ENCODE peak calls at places on chromosomes 7 and 10, in ten cellular contexts. Y is right atrium auricular region, G is left ventricle myocardium inferior, A is thoracic aorta, R is pancreas, C is thyroid gland, M is endodermal cell, E is heart right ventricle, B is SK-N-SH, N is OCI-LY7. I is an unnamed sample.
A peak's percentile ranks its signal among the peaks of the same experiment; 100 is the strongest.

GRCh38 chr10:86953747-86954680 is 3.4 kb downstream of the MMRN2 start:
- DNase-seq in Y (no peak), G (peak; percentile 77), A (peak; percentile 36), R (peak; percentile 44), C (peak; percentile 47), M (peak; percentile 95), E (peak; percentile 73), B (no peak), N (no peak), I (peak; percentile 85)

GRCh38 chr7:74514131-74514591 is 60.5 kb downstream of the GTF2IRD1 start:
- DNase-seq in Y (no peak), G (peak; percentile 29), A (no peak), R (no peak), C (no peak), M (no peak), E (no peak), B (peak; percentile 68), N (no peak), I (peak; percentile 79)

GRCh38 chr7:6136475-6136874 is 105.3 kb downstream of the ANKRD61 start:
- DNase-seq in Y (no peak), G (no peak), A (no peak), R (no peak), C (no peak), M (no peak), E (no peak), B (no peak), N (no peak), I (no peak)

GRCh38 chr10:125547010-125547650 is 135.8 kb downstream of the TEX36 start:
- DNase-seq in Y (no peak), G (no peak), A (no peak), R (no peak), C (no peak), M (no peak), E (no peak), B (no peak), N (no peak), I (no peak)

GRCh38 chr10:112553315-112553714 is 106.3 kb downstream of the VTI1A start:
- DNase-seq in Y (no peak), G (no peak), A (no peak), R (no peak), C (no peak), M (no peak), E (no peak), B (no peak), N (no peak), I (no peak)

GRCh38 chr7:71633571-71634008 is 501.6 kb downstream of the GALNT17 start:
- DNase-seq in Y (no peak), G (no peak), A (no peak), R (no peak), C (peak; percentile 65), M (peak; percentile 79), E (no peak), B (no peak), N (no peak), I (peak; percentile 63)

GRCh38 chr7:153224890-153225289 is 465.3 kb downstream of the ACTR3B start:
- DNase-seq in Y (no peak), G (no peak), A (no peak), R (no peak), C (no peak), M (no peak), E (no peak), B (no peak), N (no peak), I (no peak)

GRCh38 chr7:40698214-40698920 is 563.6 kb downstream of the SUGCT start:
- DNase-seq in Y (no peak), G (no peak), A (no peak), R (no peak), C (no peak), M (no peak), E (no peak), B (no peak), N (no peak), I (no peak)

GRCh38 chr10:4198216-4198615 is 413.2 kb upstream of the KLF6 start:
- DNase-seq in Y (no peak), G (no peak), A (no peak), R (no peak), C (no peak), M (no peak), E (no peak), B (no peak), N (no peak), I (no peak)

GRCh38 chr10:112139176-112139575 is 44.4 kb downstream of the GPAM start:
- DNase-seq in Y (peak; percentile 30), G (no peak), A (no peak), R (no peak), C (no peak), M (no peak), E (no peak), B (no peak), N (no peak), I (no peak)

GRCh38 chr10:80455461-80456345 is 1.6 kb downstream of the TSPAN14 start:
- DNase-seq in Y (no peak), G (no peak), A (no peak), R (no peak), C (no peak), M (no peak), E (no peak), B (no peak), N (no peak), I (no peak)

GRCh38 chr10:80458638-80459037 is 4.5 kb downstream of the TSPAN14 start:
- DNase-seq in Y (no peak), G (no peak), A (no peak), R (no peak), C (no peak), M (no peak), E (no peak), B (peak; percentile 66), N (no peak), I (no peak)

GRCh38 chr10:80458263-80458625 is 4.1 kb downstream of the TSPAN14 start:
- DNase-seq in Y (no peak), G (no peak), A (no peak), R (no peak), C (no peak), M (no peak), E (no peak), B (no peak), N (no peak), I (no peak)

GRCh38 chr10:80459047-80459865 is 5.1 kb downstream of the TSPAN14 start:
- DNase-seq in Y (peak; percentile 85), G (peak; percentile 65), A (no peak), R (no peak), C (peak; percentile 59), M (peak; percentile 80), E (peak; percentile 66), B (peak; percentile 78), N (peak; percentile 82), I (peak; percentile 71)

DNA sequence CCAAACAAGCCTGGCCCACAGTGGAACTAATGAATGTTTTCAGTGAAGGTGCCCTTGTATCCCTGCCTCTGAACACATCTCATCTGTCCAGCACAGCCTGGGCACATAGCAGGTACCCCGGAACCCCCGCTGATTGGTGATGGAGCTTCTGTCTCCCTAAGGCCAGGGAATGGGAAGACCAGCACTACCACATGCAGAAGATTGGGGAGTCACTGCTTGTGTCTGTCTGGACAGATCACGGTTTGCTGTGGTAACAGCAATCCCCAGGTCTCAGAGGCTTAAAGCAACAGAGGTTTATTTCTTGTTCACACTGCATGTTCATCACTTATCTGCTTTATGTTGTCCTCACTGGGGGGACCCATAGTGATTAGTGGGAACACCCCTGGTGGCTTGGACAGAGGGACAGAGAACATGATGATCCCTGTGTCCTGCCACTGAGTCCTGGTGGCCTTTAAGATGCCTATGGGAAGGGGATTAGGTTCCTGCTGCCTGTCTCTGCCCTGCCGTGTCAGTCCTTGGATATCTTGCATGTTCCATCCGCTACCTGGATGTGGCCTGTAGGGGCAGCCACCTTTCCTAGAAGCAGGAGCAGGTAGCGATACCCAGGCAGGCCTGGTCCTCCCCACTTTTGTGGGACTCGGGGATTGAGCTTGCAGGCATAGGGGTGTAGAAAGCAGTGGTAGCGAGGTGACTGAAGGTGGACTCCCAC is 3.6 kb downstream of the TSPAN14 start:
- DNase-seq in Y (no peak), G (no peak), A (no peak), R (no peak), C (no peak), M (peak; percentile 87), E (no peak), B (no peak), N (no peak), I (no peak)
- TF ChIP-seq CTCF in Y (no peak), G (no peak), A (no peak), R (no peak), C (no peak), M (peak; percentile 70), E (no peak), B (no peak), N (peak; percentile 37), I (no peak)

DNA sequence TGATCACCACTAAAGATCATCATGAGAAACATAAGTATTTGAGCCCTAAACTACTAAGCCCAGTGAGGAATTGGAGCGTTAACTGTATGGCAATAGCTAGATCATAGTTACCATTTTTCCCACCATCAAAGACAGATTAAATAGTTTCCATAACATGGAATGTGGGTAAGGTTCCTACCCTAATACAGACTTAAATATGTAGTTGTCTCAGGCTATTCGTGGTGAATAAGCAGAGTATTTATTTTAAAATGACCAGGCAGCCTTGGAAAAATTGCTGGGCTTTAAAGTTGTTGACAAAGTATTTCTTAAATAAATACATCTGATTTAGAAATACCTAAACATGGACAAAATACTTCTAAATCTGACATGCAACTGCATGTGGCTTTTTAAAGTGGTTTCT is 106.8 kb downstream of the NT5C2 start:
- DNase-seq in Y (no peak), G (no peak), A (no peak), R (no peak), C (no peak), M (no peak), E (no peak), B (no peak), N (no peak), I (no peak)
- H3K4me3 ChIP-seq in Y (no peak overlapping the region), G (no peak overlapping the region), A (no peak overlapping the region), R (no peak overlapping the region), C (no peak overlapping the region), M (no peak overlapping the region), E (no peak overlapping the region), B (no peak overlapping the region), N (no peak overlapping the region), I (no peak overlapping the region)

DNA sequence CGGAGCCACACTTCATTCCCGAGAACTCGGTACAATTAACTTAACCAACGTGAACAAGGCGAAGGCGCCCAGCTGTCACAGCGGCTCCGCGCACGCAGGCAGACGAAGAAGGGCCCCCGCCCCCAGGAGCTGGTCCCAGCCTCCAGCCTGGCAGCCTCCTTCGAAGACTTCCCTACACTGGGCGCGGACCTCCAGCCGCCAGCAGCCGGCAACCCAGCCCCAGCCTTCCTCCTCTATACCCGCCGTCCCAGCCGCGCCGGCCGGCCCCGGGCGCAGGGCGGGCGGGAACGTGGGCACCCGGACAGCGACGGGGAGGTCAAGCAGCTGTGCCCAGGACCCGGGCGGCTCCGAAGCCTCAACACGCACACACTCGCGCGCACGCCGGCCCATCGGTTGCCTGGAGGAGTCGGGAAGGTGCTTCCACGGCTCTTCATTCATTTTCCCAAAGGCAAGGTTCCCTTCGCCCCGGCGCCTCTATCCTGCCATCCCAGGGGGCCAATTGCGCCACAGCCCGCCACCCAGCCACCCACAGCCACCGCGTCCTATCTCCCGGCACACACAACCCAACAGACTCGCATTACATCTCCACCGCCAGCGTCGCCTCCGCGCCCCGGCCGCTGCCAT is 1.6 kb downstream of the CHST15 start:
- DNase-seq in Y (no peak), G (peak; percentile 34), A (no peak), R (no peak), C (peak; percentile 32), M (peak; percentile 83), E (peak; percentile 52), B (peak; percentile 73), N (peak; percentile 58), I (no peak)
- H3K4me1 ChIP-seq in Y (peaks cover 30% of the 10 kb centered on the region), G (peaks cover 37% of the 10 kb centered on the region), A (peaks cover 24% of the 10 kb centered on the region), R (peaks cover 4% of the 10 kb centered on the region), C (peaks cover 37% of the 10 kb centered on the region), M (no peaks in the 10 kb centered on the region), E (peaks cover 39% of the 10 kb centered on the region), B (no peaks in the 10 kb centered on the region), N (peaks cover 47% of the 10 kb centered on the region), I (peaks cover 33% of the 10 kb centered on the region)

GRCh38 chr7:128060018-128060417 is 28.8 kb upstream of the LRRC4 start:
- DNase-seq in Y (no peak), G (no peak), A (no peak), R (no peak), C (no peak), M (no peak), E (no peak), B (no peak), N (no peak), I (no peak)
- TF ChIP-seq CTCF in Y (no peak), G (no peak), A (no peak), R (no peak), C (no peak), M (peak; percentile 56), E (no peak), B (no peak), N (no peak), I (no peak)

I was measured in adrenal gland.